ENCODE peak calls at places on chromosome 21, in ten cellular contexts. One of them, this sample, is unnamed.

GRCh38 chr21:40714516-40714915 is 132.4 kb downstream of the DSCAM start:
- DNase-seq in HepG2: no peak
- DNase-seq in neural progenitor cell: no peak
- DNase-seq in body of pancreas: no peak
- DNase-seq in WERI-Rb-1: no peak
- DNase-seq in Peyer's patch: no peak
- DNase-seq in tibial nerve: no peak
- DNase-seq in left ventricle myocardium inferior: no peak
- DNase-seq in fibroblast of lung: peak; percentile 14
- DNase-seq in heart left ventricle: no peak
- DNase-seq in this sample: no peak

GRCh38 chr21:29580886-29581285 is 282.2 kb downstream of the BACH1 start:
- DNase-seq in HepG2: no peak
- DNase-seq in neural progenitor cell: no peak
- DNase-seq in body of pancreas: no peak
- DNase-seq in WERI-Rb-1: no peak
- DNase-seq in Peyer's patch: no peak
- DNase-seq in tibial nerve: no peak
- DNase-seq in left ventricle myocardium inferior: no peak
- DNase-seq in fibroblast of lung: no peak
- DNase-seq in heart left ventricle: no peak
- DNase-seq in this sample: no peak

GRCh38 chr21:15063081-15063820 is 1.5 kb downstream of the NRIP1 start:
- DNase-seq in HepG2: peak; percentile 29
- DNase-seq in neural progenitor cell: peak; percentile 40
- DNase-seq in body of pancreas: no peak
- DNase-seq in WERI-Rb-1: no peak
- DNase-seq in Peyer's patch: peak; percentile 20
- DNase-seq in tibial nerve: no peak
- DNase-seq in left ventricle myocardium inferior: no peak
- DNase-seq in fibroblast of lung: peak; percentile 50
- DNase-seq in heart left ventricle: no peak
- DNase-seq in this sample: no peak

GRCh38 chr21:29470397-29470796 is 171.7 kb downstream of the BACH1 start:
- DNase-seq in HepG2: peak; percentile 52
- DNase-seq in neural progenitor cell: no peak
- DNase-seq in body of pancreas: no peak
- DNase-seq in WERI-Rb-1: no peak
- DNase-seq in Peyer's patch: no peak
- DNase-seq in tibial nerve: no peak
- DNase-seq in left ventricle myocardium inferior: no peak
- DNase-seq in fibroblast of lung: peak; percentile 30
- DNase-seq in heart left ventricle: no peak
- DNase-seq in this sample: no peak

GRCh38 chr21:46229133-46229922 is 754 bp upstream of the LSS start:
- DNase-seq in HepG2: peak; percentile 37
- DNase-seq in neural progenitor cell: no peak
- DNase-seq in body of pancreas: peak; percentile 53
- DNase-seq in WERI-Rb-1: no peak
- DNase-seq in Peyer's patch: peak; percentile 55
- DNase-seq in tibial nerve: no peak
- DNase-seq in left ventricle myocardium inferior: no peak
- DNase-seq in fibroblast of lung: no peak
- DNase-seq in heart left ventricle: no peak
- DNase-seq in this sample: no peak

GRCh38 chr21:15687208-15687607 is 42.6 kb upstream of the USP25 start:
- DNase-seq in HepG2: no peak
- DNase-seq in neural progenitor cell: no peak
- DNase-seq in body of pancreas: no peak
- DNase-seq in WERI-Rb-1: no peak
- DNase-seq in Peyer's patch: no peak
- DNase-seq in tibial nerve: no peak
- DNase-seq in left ventricle myocardium inferior: no peak
- DNase-seq in fibroblast of lung: peak; percentile 60
- DNase-seq in heart left ventricle: no peak
- DNase-seq in this sample: no peak

GRCh38 chr21:32538147-32538792 is 47.1 kb downstream of the TCP10L start:
- DNase-seq in HepG2: no peak
- DNase-seq in neural progenitor cell: no peak
- DNase-seq in body of pancreas: no peak
- DNase-seq in WERI-Rb-1: no peak
- DNase-seq in Peyer's patch: no peak
- DNase-seq in tibial nerve: no peak
- DNase-seq in left ventricle myocardium inferior: no peak
- DNase-seq in fibroblast of lung: no peak
- DNase-seq in heart left ventricle: no peak
- DNase-seq in this sample: no peak

GRCh38 chr21:28334407-28334806 is 658.3 kb downstream of the LTN1 start:
- DNase-seq in HepG2: no peak
- DNase-seq in neural progenitor cell: no peak
- DNase-seq in body of pancreas: no peak
- DNase-seq in WERI-Rb-1: no peak
- DNase-seq in Peyer's patch: no peak
- DNase-seq in tibial nerve: no peak
- DNase-seq in left ventricle myocardium inferior: no peak
- DNase-seq in fibroblast of lung: peak; percentile 24
- DNase-seq in heart left ventricle: no peak
- DNase-seq in this sample: no peak

GRCh38 chr21:44875341-44875740 is 1.9 kb upstream of the PTTG1IP start:
- DNase-seq in HepG2: no peak
- DNase-seq in neural progenitor cell: no peak
- DNase-seq in body of pancreas: no peak
- DNase-seq in WERI-Rb-1: no peak
- DNase-seq in Peyer's patch: no peak
- DNase-seq in tibial nerve: peak; percentile 22
- DNase-seq in left ventricle myocardium inferior: no peak
- DNase-seq in fibroblast of lung: peak; percentile 43
- DNase-seq in heart left ventricle: no peak
- DNase-seq in this sample: no peak
- TF ChIP-seq CTCF in HepG2: no peak
- TF ChIP-seq CTCF in neural progenitor cell: no peak
- TF ChIP-seq CTCF in body of pancreas: no peak
- TF ChIP-seq CTCF in WERI-Rb-1: no peak
- TF ChIP-seq CTCF in Peyer's patch: no peak
- TF ChIP-seq CTCF in tibial nerve: no peak
- TF ChIP-seq CTCF in left ventricle myocardium inferior: no peak
- TF ChIP-seq CTCF in fibroblast of lung: no peak
- TF ChIP-seq CTCF in heart left ventricle: no peak
- TF ChIP-seq CTCF in this sample: peak; percentile 51

GRCh38 chr21:43911015-43911934 is 46.3 kb downstream of the AGPAT3 start:
- DNase-seq in HepG2: peak; percentile 68
- DNase-seq in neural progenitor cell: no peak
- DNase-seq in body of pancreas: no peak
- DNase-seq in WERI-Rb-1: no peak
- DNase-seq in Peyer's patch: no peak
- DNase-seq in tibial nerve: no peak
- DNase-seq in left ventricle myocardium inferior: no peak
- DNase-seq in fibroblast of lung: no peak
- DNase-seq in heart left ventricle: no peak
- DNase-seq in this sample: no peak
- H3K27ac ChIP-seq in HepG2: peak overlapping the region; percentile 72
- H3K27ac ChIP-seq in neural progenitor cell: no peak overlapping the region
- H3K27ac ChIP-seq in body of pancreas: no peak overlapping the region
- H3K27ac ChIP-seq in WERI-Rb-1: no peak overlapping the region
- H3K27ac ChIP-seq in Peyer's patch: peak overlapping the region; percentile 55
- H3K27ac ChIP-seq in tibial nerve: no peak overlapping the region
- H3K27ac ChIP-seq in left ventricle myocardium inferior: peak overlapping the region; percentile 56
- H3K27ac ChIP-seq in fibroblast of lung: no peak overlapping the region
- H3K27ac ChIP-seq in heart left ventricle: peak overlapping the region; percentile 26
- H3K27ac ChIP-seq in this sample: no peak overlapping the region

GRCh38 chr21:42534361-42534900 is 20.8 kb downstream of the SLC37A1 start:
- DNase-seq in HepG2: no peak
- DNase-seq in neural progenitor cell: no peak
- DNase-seq in body of pancreas: no peak
- DNase-seq in WERI-Rb-1: peak; percentile 57
- DNase-seq in Peyer's patch: peak; percentile 67
- DNase-seq in tibial nerve: no peak
- DNase-seq in left ventricle myocardium inferior: no peak
- DNase-seq in fibroblast of lung: no peak
- DNase-seq in heart left ventricle: peak; percentile 32
- DNase-seq in this sample: no peak
- H3K27me3 ChIP-seq in HepG2: no peaks in the 10 kb centered on the region
- H3K27me3 ChIP-seq in neural progenitor cell: no peaks in the 10 kb centered on the region
- H3K27me3 ChIP-seq in body of pancreas: no peaks in the 10 kb centered on the region
- H3K27me3 ChIP-seq in WERI-Rb-1: no peaks in the 10 kb centered on the region
- H3K27me3 ChIP-seq in Peyer's patch: no peaks in the 10 kb centered on the region
- H3K27me3 ChIP-seq in tibial nerve: no peaks in the 10 kb centered on the region
- H3K27me3 ChIP-seq in left ventricle myocardium inferior: no peaks in the 10 kb centered on the region
- H3K27me3 ChIP-seq in fibroblast of lung: no peaks in the 10 kb centered on the region
- H3K27me3 ChIP-seq in heart left ventricle: no peaks in the 10 kb centered on the region
- H3K27me3 ChIP-seq in this sample: no peaks in the 10 kb centered on the region

GRCh38 chr21:44742418-44743153 is 31.2 kb upstream of the TSPEAR start:
- DNase-seq in HepG2: peak; percentile 30
- DNase-seq in neural progenitor cell: no peak
- DNase-seq in body of pancreas: no peak
- DNase-seq in WERI-Rb-1: peak; percentile 47
- DNase-seq in Peyer's patch: no peak
- DNase-seq in tibial nerve: no peak
- DNase-seq in left ventricle myocardium inferior: no peak
- DNase-seq in fibroblast of lung: no peak
- DNase-seq in heart left ventricle: no peak
- DNase-seq in this sample: no peak
- TF ChIP-seq CTCF in HepG2: peak; percentile 60
- TF ChIP-seq CTCF in neural progenitor cell: peak; percentile 7
- TF ChIP-seq CTCF in body of pancreas: no peak
- TF ChIP-seq CTCF in WERI-Rb-1: peak; percentile 43
- TF ChIP-seq CTCF in Peyer's patch: no peak
- TF ChIP-seq CTCF in tibial nerve: peak; percentile 4
- TF ChIP-seq CTCF in left ventricle myocardium inferior: peak; percentile 48
- TF ChIP-seq CTCF in fibroblast of lung: peak; percentile 23
- TF ChIP-seq CTCF in heart left ventricle: no peak
- TF ChIP-seq CTCF in this sample: peak; percentile 55

GRCh38 chr21:41932191-41932575 is 21.6 kb downstream of the C2CD2 start:
- DNase-seq in HepG2: no peak
- DNase-seq in neural progenitor cell: no peak
- DNase-seq in body of pancreas: no peak
- DNase-seq in WERI-Rb-1: no peak
- DNase-seq in Peyer's patch: no peak
- DNase-seq in tibial nerve: no peak
- DNase-seq in left ventricle myocardium inferior: no peak
- DNase-seq in fibroblast of lung: peak; percentile 91
- DNase-seq in heart left ventricle: no peak
- DNase-seq in this sample: no peak

GRCh38 chr21:41931041-41931451 is 22.8 kb downstream of the C2CD2 start:
- DNase-seq in HepG2: no peak
- DNase-seq in neural progenitor cell: no peak
- DNase-seq in body of pancreas: no peak
- DNase-seq in WERI-Rb-1: no peak
- DNase-seq in Peyer's patch: no peak
- DNase-seq in tibial nerve: no peak
- DNase-seq in left ventricle myocardium inferior: no peak
- DNase-seq in fibroblast of lung: peak; percentile 23
- DNase-seq in heart left ventricle: no peak
- DNase-seq in this sample: no peak

GRCh38 chr21:41929248-41929647 is 24.6 kb downstream of the C2CD2 start:
- DNase-seq in HepG2: no peak
- DNase-seq in neural progenitor cell: no peak
- DNase-seq in body of pancreas: no peak
- DNase-seq in WERI-Rb-1: no peak
- DNase-seq in Peyer's patch: no peak
- DNase-seq in tibial nerve: no peak
- DNase-seq in left ventricle myocardium inferior: no peak
- DNase-seq in fibroblast of lung: no peak
- DNase-seq in heart left ventricle: no peak
- DNase-seq in this sample: no peak

GRCh38 chr21:41932576-41933258 is 21.1 kb downstream of the C2CD2 start:
- DNase-seq in HepG2: peak; percentile 77
- DNase-seq in neural progenitor cell: no peak
- DNase-seq in body of pancreas: no peak
- DNase-seq in WERI-Rb-1: no peak
- DNase-seq in Peyer's patch: no peak
- DNase-seq in tibial nerve: no peak
- DNase-seq in left ventricle myocardium inferior: peak; percentile 51
- DNase-seq in fibroblast of lung: peak; percentile 90
- DNase-seq in heart left ventricle: no peak
- DNase-seq in this sample: no peak

DNA sequence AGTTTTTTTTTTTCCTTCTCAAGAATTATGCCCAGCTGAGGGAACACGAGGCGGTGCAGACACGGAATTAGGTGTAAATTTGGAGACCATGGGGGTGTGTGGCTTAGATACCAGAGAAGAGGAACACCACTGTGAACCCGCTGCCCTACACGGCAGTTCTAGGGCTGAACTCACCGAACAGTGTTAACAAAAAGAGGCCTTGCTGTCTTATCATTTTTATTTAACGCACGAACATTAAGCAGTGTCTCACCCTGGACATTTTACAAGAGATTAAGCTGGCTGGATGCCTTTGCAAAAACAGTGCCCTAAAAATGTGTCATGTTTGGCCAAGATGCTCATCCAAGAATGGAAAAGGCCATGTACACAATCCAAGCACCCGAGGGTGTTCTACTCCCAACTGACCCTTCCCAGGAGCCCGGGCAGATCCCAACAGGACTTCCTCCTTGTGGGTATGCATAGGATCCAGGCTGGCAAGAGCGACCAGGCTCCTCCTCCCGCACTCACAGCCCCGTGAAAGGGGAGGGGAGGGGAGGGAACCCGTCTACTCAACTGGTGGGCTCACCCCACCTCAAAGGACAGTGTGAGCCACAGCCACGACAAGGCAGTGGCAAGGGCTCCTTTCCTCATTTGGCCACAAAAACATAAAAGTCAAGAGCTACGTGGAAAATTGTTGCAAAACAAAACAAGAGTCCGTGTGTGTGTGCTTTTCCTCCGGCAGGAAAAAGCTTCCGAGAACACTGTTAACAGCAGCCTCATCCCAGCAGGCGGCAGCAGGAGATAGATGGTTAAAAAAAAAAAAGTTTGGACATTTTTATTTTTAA is 20.3 kb downstream of the C2CD2 start:
- DNase-seq in HepG2: no peak
- DNase-seq in neural progenitor cell: no peak
- DNase-seq in body of pancreas: no peak
- DNase-seq in WERI-Rb-1: no peak
- DNase-seq in Peyer's patch: no peak
- DNase-seq in tibial nerve: no peak
- DNase-seq in left ventricle myocardium inferior: no peak
- DNase-seq in fibroblast of lung: no peak
- DNase-seq in heart left ventricle: no peak
- DNase-seq in this sample: no peak
- H3K27ac ChIP-seq in HepG2: peak overlapping the region; percentile 52
- H3K27ac ChIP-seq in neural progenitor cell: no peak overlapping the region
- H3K27ac ChIP-seq in body of pancreas: peak overlapping the region; percentile 19
- H3K27ac ChIP-seq in WERI-Rb-1: no peak overlapping the region
- H3K27ac ChIP-seq in Peyer's patch: peak overlapping the region; percentile 22
- H3K27ac ChIP-seq in tibial nerve: peak overlapping the region; percentile 80
- H3K27ac ChIP-seq in left ventricle myocardium inferior: peak overlapping the region; percentile 79
- H3K27ac ChIP-seq in fibroblast of lung: peak overlapping the region; percentile 78
- H3K27ac ChIP-seq in heart left ventricle: peak overlapping the region; percentile 64
- H3K27ac ChIP-seq in this sample: no peak overlapping the region

DNA sequence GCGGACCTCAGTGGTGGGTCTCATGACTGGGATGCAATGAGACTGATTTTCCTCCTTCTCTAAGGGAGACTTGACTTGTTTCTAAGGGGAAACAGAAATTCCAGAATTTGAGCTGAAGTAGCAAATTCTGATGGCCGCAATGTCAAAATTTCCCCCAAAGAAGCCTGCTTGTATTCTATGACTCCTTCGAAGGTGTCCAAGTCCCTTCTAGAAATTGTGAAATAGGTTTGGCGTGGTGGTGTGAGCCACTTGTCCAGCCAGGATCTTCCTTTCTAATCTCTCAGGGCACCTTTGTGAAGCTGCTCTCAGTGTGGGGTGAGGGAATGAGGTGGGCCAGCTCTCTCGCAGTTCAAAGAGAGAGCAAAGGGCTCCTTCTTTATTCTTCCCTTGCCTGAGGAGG is 19.9 kb downstream of the CLIC6 start:
- DNase-seq in HepG2: no peak
- DNase-seq in neural progenitor cell: no peak
- DNase-seq in body of pancreas: no peak
- DNase-seq in WERI-Rb-1: no peak
- DNase-seq in Peyer's patch: no peak
- DNase-seq in tibial nerve: no peak
- DNase-seq in left ventricle myocardium inferior: no peak
- DNase-seq in fibroblast of lung: no peak
- DNase-seq in heart left ventricle: no peak
- DNase-seq in this sample: no peak
- H3K27me3 ChIP-seq in HepG2: peaks cover 33% of the 10 kb centered on the region
- H3K27me3 ChIP-seq in neural progenitor cell: no peaks in the 10 kb centered on the region
- H3K27me3 ChIP-seq in body of pancreas: no peaks in the 10 kb centered on the region
- H3K27me3 ChIP-seq in WERI-Rb-1: peaks cover 99% of the 10 kb centered on the region
- H3K27me3 ChIP-seq in Peyer's patch: no peaks in the 10 kb centered on the region
- H3K27me3 ChIP-seq in tibial nerve: no peaks in the 10 kb centered on the region
- H3K27me3 ChIP-seq in left ventricle myocardium inferior: no peaks in the 10 kb centered on the region
- H3K27me3 ChIP-seq in fibroblast of lung: peaks cover 2% of the 10 kb centered on the region
- H3K27me3 ChIP-seq in heart left ventricle: no peaks in the 10 kb centered on the region
- H3K27me3 ChIP-seq in this sample: peaks cover 15% of the 10 kb centered on the region